ENCODE peak calls at places on chromosomes 1 and 21, in seven cellular contexts. O is GM18507, T is ureter, U is OCI-M1, A is NCI-H345, Y is coronary artery, S is HEK293T. E is an unnamed sample.

GRCh38 chr1:19858894-19859293 is 23.3 kb upstream of the OTUD3 start:
- DNase-seq in O (no peak), T (no peak), A (no peak), Y (no peak), S (no peak), U (peak), E (no peak)

GRCh38 chr1:209845405-209845725 is 17.6 kb downstream of the UTP25 start:
- DNase-seq in U (no peak), T (no peak), O (no peak), A (no peak), S (no peak), Y (no peak), E (no peak)

GRCh38 chr21:45887788-45888187 is 93.8 kb upstream of the COL6A1 start:
- DNase-seq in Y (no peak), A (peak), U (no peak), T (no peak), S (no peak), O (no peak), E (no peak)

GRCh38 chr1:244197851-244198375 is 146.8 kb downstream of the ZBTB18 start:
- DNase-seq in O (no peak), Y (no peak), S (no peak), U (no peak), T (no peak), A (no peak), E (no peak)

GRCh38 chr1:10217748-10218441 is 7.5 kb downstream of the KIF1B start:
- DNase-seq in O (no peak), U (no peak), S (no peak), Y (no peak), A (no peak), T (no peak), E (no peak)

GRCh38 chr1:217136895-217137205 is 413.6 kb upstream of the ESRRG start:
- DNase-seq in A (no peak), U (no peak), T (no peak), Y (no peak), O (no peak), S (no peak), E (no peak)

GRCh38 chr1:234839663-234840062 is 229.7 kb upstream of the IRF2BP2 start:
- DNase-seq in T (no peak), S (no peak), A (peak), Y (no peak), U (peak), O (no peak), E (no peak)

GRCh38 chr1:45015683-45016082 is 3.6 kb downstream of the UROD start:
- DNase-seq in Y (no peak), A (no peak), S (no peak), T (peak), U (no peak), O (no peak), E (no peak)

GRCh38 chr1:42456754-42457089 is 379 bp downstream of the PPCS start:
- DNase-seq in A (peak), T (peak), S (peak), Y (peak), U (peak), O (peak), E (peak)

E was measured in lung.